ENCODE peak calls at places on chromosomes 12 and 14, in five cellular contexts. K, Z, G, W and E are unnamed samples.

GRCh38 chr14:89855961-89856360 is 98.6 kb downstream of the EFCAB11 start:
- DNase-seq in Z (no peak), G (no peak), K (no peak), W (no peak), E (no peak)

GRCh38 chr14:99201351-99202073 is 70.5 kb downstream of the BCL11B start:
- DNase-seq in K (no peak), Z (no peak), W (no peak), G (no peak), E (no peak)

GRCh38 chr14:31568151-31568550 is 6.9 kb downstream of the NUBPL start:
- DNase-seq in W (no peak), Z (no peak), K (no peak), G (no peak), E (no peak)

GRCh38 chr14:23605931-23606585 is 27.5 kb upstream of the JPH4 start:
- DNase-seq in Z (no peak), K (no peak), G (no peak), W (no peak), E (no peak)

GRCh38 chr14:101509730-101510371 is 51.4 kb upstream of the DIO3 start:
- DNase-seq in W (no peak), G (no peak), Z (no peak), K (no peak), E (no peak)

GRCh38 chr14:88037270-88037669 is 32.3 kb downstream of the GPR65 start:
- DNase-seq in K (no peak), W (no peak), G (no peak), Z (no peak), E (no peak)

GRCh38 chr14:73771848-73772705 is 57.9 kb upstream of the PNMA1 start:
- DNase-seq in K (no peak), G (no peak), W (peak), Z (peak), E (peak)

GRCh38 chr14:51044961-51045360 is 49.9 kb downstream of the TRIM9 start:
- DNase-seq in Z (no peak), G (no peak), K (no peak), W (no peak), E (no peak)

GRCh38 chr12:119204716-119205285 is 26.1 kb downstream of the HSPB8 start:
- DNase-seq in W (no peak), K (no peak), Z (no peak), G (no peak), E (no peak)

GRCh38 chr14:53306267-53306721 is 153.2 kb upstream of the DDHD1 start:
- DNase-seq in W (peak), G (peak), K (peak), Z (peak), E (peak)

GRCh38 chr12:53213348-53213747 is 6.3 kb upstream of the ITGB7 start:
- DNase-seq in K (peak), W (peak), G (no peak), Z (peak), E (peak)

GRCh38 chr12:47079365-47079893 is at the start of gene PCED1B:
- DNase-seq in W (peak), Z (peak), K (peak), G (no peak), E (peak)

GRCh38 chr12:47078733-47079364 is 572 bp upstream of the PCED1B start:
- DNase-seq in G (no peak), W (peak), Z (no peak), K (peak), E (no peak)

GRCh38 chr12:47082283-47082962 is 2.7 kb upstream of the AMIGO2 start:
- DNase-seq in G (no peak), W (no peak), Z (no peak), K (no peak), E (no peak)

GRCh38 chr12:47079894-47080724 is at the start of gene AMIGO2:
- DNase-seq in Z (no peak), K (peak), G (no peak), W (peak), E (no peak)

DNA sequence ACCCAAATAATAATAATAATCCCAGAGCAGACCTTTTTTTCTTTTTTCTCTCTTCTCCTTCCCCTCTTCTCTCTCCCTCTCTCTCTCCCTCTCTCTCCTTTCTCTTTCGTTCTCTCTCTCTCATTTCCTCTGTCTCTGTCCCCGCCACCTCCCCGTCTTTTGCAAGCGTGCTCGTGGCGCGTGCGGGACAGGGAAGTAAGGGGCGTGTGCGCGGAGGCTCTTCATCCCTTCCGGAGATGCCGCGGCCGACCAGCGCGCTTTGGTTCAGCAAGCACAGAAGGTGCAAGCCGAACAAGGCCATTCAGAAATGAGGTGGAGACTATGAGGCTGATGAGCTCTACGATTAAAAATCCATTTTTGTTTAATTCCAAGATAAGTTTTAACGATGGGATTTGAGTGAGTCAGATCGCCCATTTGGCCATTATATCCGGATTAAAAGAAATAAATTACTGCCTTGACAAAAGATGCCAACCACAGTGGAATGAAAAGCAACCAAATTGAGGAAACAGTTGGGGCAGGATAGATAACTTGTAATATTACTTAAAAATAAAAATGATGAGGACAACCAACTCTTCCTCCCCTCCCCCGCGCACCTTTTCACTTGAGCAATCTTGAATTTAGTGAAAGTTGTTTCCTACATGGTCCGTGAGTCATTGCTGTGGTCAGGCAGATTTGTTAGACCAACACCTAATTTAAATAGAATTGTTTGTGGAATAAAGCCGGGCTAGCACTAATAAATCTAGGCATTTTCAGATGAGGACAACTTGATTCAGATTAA is 1.2 kb upstream of the AMIGO2 start:
- DNase-seq in G (no peak), Z (no peak), K (peak), W (peak), E (no peak)
- TF ChIP-seq JUND in G (no peak), Z (no peak), K (no peak), W (peak), E (no peak)

DNA sequence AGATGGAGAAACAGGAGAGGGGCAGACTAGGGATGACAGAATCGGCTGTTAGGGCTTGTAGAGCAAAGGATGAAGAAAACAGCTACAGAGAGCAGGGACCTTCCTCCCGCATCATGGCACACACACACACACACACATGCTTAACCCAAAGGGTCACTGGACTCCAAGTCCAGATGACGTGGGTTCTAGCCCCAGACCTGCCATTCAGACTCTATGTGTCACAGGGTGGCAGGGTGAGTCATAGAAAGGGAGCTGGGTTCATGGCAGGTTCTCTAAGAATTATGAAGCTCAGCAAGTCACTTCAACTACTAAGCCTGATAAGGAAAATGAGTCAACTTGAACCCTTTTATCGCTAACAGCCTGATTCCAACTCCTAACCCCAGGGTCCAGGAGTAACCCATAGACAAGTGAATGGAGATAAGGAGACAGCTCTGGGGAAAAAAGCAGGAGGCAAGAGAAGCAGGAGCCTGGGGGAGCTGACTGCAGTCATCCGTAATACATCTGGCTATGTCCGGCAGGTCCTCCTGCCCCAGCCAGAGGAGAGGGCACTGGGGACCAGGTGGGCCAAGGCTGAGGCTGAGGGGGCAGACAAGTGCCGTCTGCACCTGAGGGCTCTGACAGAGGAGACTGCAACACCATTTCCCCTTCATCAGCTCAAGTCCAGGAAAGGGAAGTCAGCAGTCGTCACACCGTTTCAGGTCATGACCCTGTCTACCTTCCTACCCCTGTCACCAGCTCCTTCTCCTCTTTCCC is 3.6 kb upstream of the TNFRSF1A start:
- DNase-seq in W (peak), Z (peak), G (peak), K (no peak), E (no peak)
- TF ChIP-seq JUND in W (peak), Z (peak), G (no peak), K (no peak), E (peak)

DNA sequence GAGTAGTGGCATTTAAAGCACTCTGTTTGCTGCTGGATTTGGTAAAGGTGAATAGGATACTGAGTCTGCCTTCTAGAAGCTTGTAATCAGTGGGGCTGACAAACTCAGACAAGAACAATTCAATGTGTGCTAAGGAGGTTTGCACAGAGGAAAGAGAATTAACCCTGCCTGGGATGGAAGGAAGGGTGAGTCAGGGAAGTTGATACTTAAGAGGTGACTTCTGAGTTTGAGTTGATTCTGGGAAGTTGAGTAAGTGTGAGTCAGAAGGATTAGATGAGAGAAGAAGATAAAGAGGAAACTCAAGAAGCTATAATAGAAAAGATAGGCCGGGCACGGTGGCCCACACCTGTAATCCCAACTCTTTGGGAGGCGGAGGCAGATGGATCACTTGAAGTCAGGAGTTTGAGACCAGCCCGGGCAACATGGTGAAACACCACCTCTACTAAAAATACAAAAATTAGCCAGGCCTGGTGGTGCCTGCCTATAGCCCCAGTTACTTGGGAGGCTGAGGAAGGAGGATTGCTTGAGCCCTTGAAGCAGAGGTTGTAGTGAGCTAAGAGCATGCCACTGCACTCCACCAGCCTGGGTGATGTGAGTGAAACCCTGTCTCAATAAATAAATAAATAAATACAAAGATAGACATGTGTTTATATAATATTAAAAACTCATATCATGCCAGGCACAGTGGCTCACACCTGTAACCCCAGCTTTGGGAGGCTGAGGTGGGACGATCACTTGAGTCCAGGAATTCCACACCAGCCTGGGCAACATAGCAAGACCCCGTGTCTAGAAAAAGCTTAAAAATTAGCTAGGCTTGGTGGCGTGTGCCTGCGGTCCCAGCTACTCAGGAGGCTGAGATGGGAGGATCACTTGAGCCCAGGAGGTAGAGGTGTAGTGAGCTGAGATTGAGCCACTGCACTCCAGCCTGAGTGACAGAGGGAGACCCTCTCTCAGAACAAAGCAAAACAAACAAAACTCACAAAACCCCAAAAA is 126.8 kb upstream of the CPM start:
- DNase-seq in G (peak), Z (no peak), W (no peak), K (no peak), E (no peak)
- TF ChIP-seq JUND in G (peak), Z (no peak), W (no peak), K (no peak), E (peak)

GRCh38 chr12:116130431-116130830 is 147.1 kb downstream of the MED13L start:
- DNase-seq in W (no peak), Z (no peak), K (no peak), G (no peak), E (peak)

GRCh38 chr12:116136340-116136739 is 141.2 kb downstream of the MED13L start:
- DNase-seq in G (no peak), Z (no peak), W (no peak), K (no peak), E (no peak)

GRCh38 chr12:116133609-116134214 is 143.8 kb downstream of the MED13L start:
- DNase-seq in K (no peak), W (no peak), Z (no peak), G (no peak), E (no peak)

GRCh38 chr12:116135209-116135930 is 142.1 kb downstream of the MED13L start:
- DNase-seq in K (no peak), G (peak), Z (peak), W (no peak), E (peak)

GRCh38 chr12:116133149-116133548 is 144.3 kb downstream of the MED13L start:
- DNase-seq in W (no peak), Z (peak), K (no peak), G (no peak), E (no peak)
- TF ChIP-seq JUND in W (no peak), Z (peak), K (no peak), G (no peak), E (no peak)

GRCh38 chr12:101074940-101075680 is 134.9 kb downstream of the SLC5A8 start:
- DNase-seq in G (no peak), W (no peak), Z (no peak), K (no peak), E (no peak)

GRCh38 chr12:101078144-101078543 is 131.9 kb downstream of the SLC5A8 start:
- DNase-seq in W (no peak), G (no peak), Z (no peak), K (no peak), E (no peak)

GRCh38 chr12:101078881-101079280 is 131.2 kb downstream of the SLC5A8 start:
- DNase-seq in W (no peak), Z (no peak), G (no peak), K (no peak), E (no peak)

DNA sequence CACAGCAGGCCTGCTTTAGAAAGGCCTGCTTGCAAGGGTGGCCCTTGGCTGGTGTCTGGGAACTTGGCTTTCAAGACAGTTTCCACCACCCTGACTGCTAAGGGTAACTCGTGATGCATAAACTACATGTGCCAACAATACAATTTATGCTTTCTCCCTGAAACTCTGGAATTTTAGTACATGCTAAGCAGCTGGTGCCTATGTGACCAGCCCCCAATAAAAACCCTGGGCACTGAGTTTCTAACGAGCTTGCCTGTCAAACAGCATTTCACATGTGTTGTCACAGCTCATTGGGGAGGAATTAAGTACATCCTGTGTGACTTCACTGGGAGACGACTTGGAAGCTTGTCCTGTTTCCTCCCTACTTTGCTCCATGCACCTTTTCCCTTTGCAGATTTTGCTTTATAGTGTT is 133.1 kb downstream of the SLC5A8 start:
- DNase-seq in Z (no peak), G (no peak), K (no peak), W (no peak), E (no peak)
- TF ChIP-seq JUND in Z (no peak), G (no peak), K (no peak), W (no peak), E (no peak)

DNA sequence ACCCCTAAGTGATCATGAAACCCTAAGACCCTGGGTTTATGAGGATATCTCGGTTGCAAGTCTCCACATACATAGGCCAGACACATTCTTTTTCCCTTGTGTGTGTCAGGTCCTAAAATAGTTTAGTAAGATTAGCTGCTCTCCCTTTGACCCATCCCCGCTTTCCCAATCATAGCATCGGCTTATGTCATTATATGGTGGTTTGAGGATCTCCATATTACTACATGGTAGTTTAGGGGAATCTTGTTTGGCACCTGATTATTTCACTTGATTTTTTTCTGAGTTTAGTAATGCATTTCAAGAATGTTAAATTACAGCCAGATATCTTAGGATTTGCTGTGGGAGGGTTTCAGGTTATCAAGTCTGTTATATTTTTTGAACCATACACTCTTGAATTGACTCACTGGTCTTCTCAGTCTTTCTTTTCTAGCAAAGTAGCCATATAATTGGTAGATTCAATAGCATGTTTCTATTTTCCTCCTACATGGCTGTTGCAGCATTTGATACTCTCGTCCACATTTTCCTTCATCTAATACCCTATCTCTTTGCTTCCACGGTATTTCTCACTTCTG is 68.3 kb upstream of the TRHDE start:
- DNase-seq in K (no peak), G (no peak), W (no peak), Z (no peak), E (no peak)
- TF ChIP-seq JUND in K (no peak), G (no peak), W (no peak), Z (no peak), E (no peak)

GRCh38 chr14:71650187-71650586 is 282.0 kb upstream of the RGS6 start:
- DNase-seq in K (no peak), Z (no peak), W (no peak), G (no peak), E (no peak)

GRCh38 chr14:71648725-71649124 is 283.5 kb upstream of the RGS6 start:
- DNase-seq in G (no peak), W (no peak), K (no peak), Z (peak), E (no peak)

GRCh38 chr14:71654810-71655209 is 277.4 kb upstream of the RGS6 start:
- DNase-seq in K (no peak), W (no peak), G (no peak), Z (no peak), E (no peak)

GRCh38 chr14:71652368-71652767 is 279.9 kb upstream of the RGS6 start:
- DNase-seq in G (no peak), W (no peak), Z (no peak), K (no peak), E (no peak)

DNA sequence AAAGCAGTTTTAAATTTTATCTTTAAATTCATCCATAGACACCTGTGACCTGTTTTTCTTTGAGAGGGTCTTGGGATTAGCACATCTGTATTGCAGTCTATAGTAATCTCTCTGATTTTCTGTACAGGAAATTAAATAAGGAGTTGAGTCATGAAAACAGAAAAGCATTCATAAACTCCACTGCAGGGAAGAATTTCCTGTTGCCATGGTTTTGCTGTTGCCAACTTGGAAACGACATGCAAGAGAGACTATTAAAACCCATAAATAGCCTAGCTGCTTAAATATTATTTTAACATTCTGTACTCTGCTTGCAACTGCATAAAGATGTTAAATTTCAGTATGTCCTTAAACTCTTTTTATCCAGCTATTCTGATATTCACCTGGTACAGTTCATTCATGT is 281.0 kb upstream of the RGS6 start:
- DNase-seq in G (no peak), Z (no peak), K (no peak), W (no peak), E (no peak)
- TF ChIP-seq JUND in G (no peak), Z (no peak), K (no peak), W (no peak), E (peak)